ENCODE peak calls at places on chromosomes 16 and 17, in nine cellular contexts. R is heart right ventricle, C is right lobe of liver, Y is lower lobe of right lung, D is right atrium auricular region, S is tibial nerve, P is lower leg skin, E is cardiac muscle cell, V is fibroblast of lung. G is an unnamed sample.
A peak's percentile ranks its signal among the peaks of the same experiment; 100 is the strongest.

GRCh38 chr16:58636474-58636873 is 6.8 kb upstream of the CNOT1 start:
- DNase-seq in R (no peak), C (no peak), Y (no peak), D (no peak), S (no peak), P (no peak), E (no peak), V (no peak), G (no peak)

GRCh38 chr17:44362056-44362355 is 1.6 kb downstream of the FAM171A2 start:
- DNase-seq in R (no peak), C (no peak), Y (no peak), D (no peak), S (no peak), P (no peak), E (no peak), V (no peak), G (no peak)

GRCh38 chr16:64184156-64184555 is 937.7 kb downstream of the CDH11 start:
- DNase-seq in R (no peak), C (no peak), Y (no peak), D (no peak), S (no peak), P (no peak), E (no peak), V (no peak), G (no peak)

GRCh38 chr17:45013021-45013997 is 38.1 kb downstream of the DCAKD start:
- DNase-seq in R (peak; percentile 36), C (no peak), Y (no peak), D (peak; percentile 63), S (no peak), P (no peak), E (no peak), V (no peak), G (peak; percentile 3)

GRCh38 chr16:7025616-7026190 is 306.9 kb upstream of the RBFOX1 start:
- DNase-seq in R (peak; percentile 63), C (peak; percentile 65), Y (peak; percentile 71), D (no peak), S (peak; percentile 52), P (peak; percentile 33), E (peak; percentile 89), V (no peak), G (no peak)

GRCh38 chr16:85562102-85562786 is 50.9 kb upstream of the GSE1 start:
- DNase-seq in R (no peak), C (no peak), Y (no peak), D (no peak), S (no peak), P (no peak), E (no peak), V (no peak), G (no peak)

GRCh38 chr16:29742683-29743275 is 3.0 kb downstream of the C16orf54 start:
- DNase-seq in R (no peak), C (no peak), Y (no peak), D (no peak), S (no peak), P (no peak), E (no peak), V (no peak), G (no peak)

GRCh38 chr16:70349783-70350182 is 3.1 kb downstream of the DDX19A start:
- DNase-seq in R (no peak), C (no peak), Y (no peak), D (no peak), S (no peak), P (no peak), E (no peak), V (no peak), G (no peak)

GRCh38 chr17:17749025-17749772 is 67.9 kb downstream of the RAI1 start:
- DNase-seq in R (peak; percentile 51), C (no peak), Y (no peak), D (no peak), S (no peak), P (no peak), E (no peak), V (no peak), G (no peak)

GRCh38 chr17:41680426-41681040 is 8.2 kb upstream of the EIF1 start:
- DNase-seq in R (no peak), C (no peak), Y (no peak), D (no peak), S (no peak), P (no peak), E (no peak), V (no peak), G (no peak)

GRCh38 chr16:57999366-57999970 is 1.0 kb downstream of the ZNF319 start:
- DNase-seq in R (no peak), C (peak; percentile 7), Y (peak; percentile 44), D (no peak), S (no peak), P (no peak), E (no peak), V (peak; percentile 40), G (no peak)

GRCh38 chr16:88628512-88628974 is 9.8 kb upstream of the IL17C start:
- DNase-seq in R (peak; percentile 73), C (no peak), Y (no peak), D (no peak), S (no peak), P (no peak), E (peak; percentile 38), V (no peak), G (no peak)

GRCh38 chr17:68048996-68049395 is 13.5 kb downstream of the KPNA2 start:
- DNase-seq in R (no peak), C (no peak), Y (no peak), D (no peak), S (no peak), P (no peak), E (no peak), V (no peak), G (no peak)

GRCh38 chr17:39747745-39748144 is 10.0 kb downstream of the GRB7 start:
- DNase-seq in R (no peak), C (no peak), Y (peak; percentile 10), D (no peak), S (no peak), P (no peak), E (no peak), V (no peak), G (no peak)

GRCh38 chr17:39634384-39634871 is 2.5 kb upstream of the STARD3 start:
- DNase-seq in R (no peak), C (no peak), Y (no peak), D (no peak), S (no peak), P (no peak), E (peak; percentile 59), V (no peak), G (peak; percentile 28)

GRCh38 chr17:56653877-56654276 is 60.4 kb downstream of the NOG start:
- DNase-seq in R (no peak), C (no peak), Y (no peak), D (no peak), S (no peak), P (no peak), E (peak; percentile 77), V (peak; percentile 52), G (peak; percentile 23)

GRCh38 chr16:22183335-22183734 is 21.0 kb downstream of the SDR42E2 start:
- DNase-seq in R (no peak), C (no peak), Y (no peak), D (no peak), S (no peak), P (no peak), E (no peak), V (no peak), G (no peak)

GRCh38 chr17:64982139-64982802 is 63.0 kb upstream of the LRRC37A3 start:
- DNase-seq in R (no peak), C (no peak), Y (no peak), D (no peak), S (no peak), P (no peak), E (no peak), V (peak; percentile 40), G (no peak)

GRCh38 chr16:50534556-50534955 is 13.6 kb upstream of the NKD1 start:
- DNase-seq in R (no peak), C (no peak), Y (no peak), D (peak; percentile 46), S (no peak), P (no peak), E (no peak), V (no peak), G (no peak)

GRCh38 chr17:35743911-35744328 is 9.1 kb downstream of the GAS2L2 start:
- DNase-seq in R (no peak), C (no peak), Y (no peak), D (no peak), S (no peak), P (no peak), E (peak; percentile 72), V (peak; percentile 45), G (peak; percentile 27)

GRCh38 chr16:10113248-10113647 is 69.0 kb downstream of the GRIN2A start:
- DNase-seq in R (no peak), C (no peak), Y (no peak), D (no peak), S (no peak), P (no peak), E (no peak), V (no peak), G (no peak)
- H3K4me3 ChIP-seq in R (no peak overlapping the region), C (no peak overlapping the region), Y (no peak overlapping the region), D (no peak overlapping the region), S (no peak overlapping the region), P (no peak overlapping the region), E (no peak overlapping the region), V (no peak overlapping the region), G (no peak overlapping the region)

GRCh38 chr16:12215302-12216105 is 239.0 kb downstream of the SNX29 start:
- DNase-seq in R (no peak), C (no peak), Y (no peak), D (no peak), S (no peak), P (no peak), E (peak; percentile 23), V (no peak), G (no peak)
- TF ChIP-seq CTCF in R (peak; percentile 27), C (no peak), Y (no peak), D (no peak), S (no peak), P (no peak), E (peak; percentile 18), V (peak; percentile 31), G (peak; percentile 58)

DNA sequence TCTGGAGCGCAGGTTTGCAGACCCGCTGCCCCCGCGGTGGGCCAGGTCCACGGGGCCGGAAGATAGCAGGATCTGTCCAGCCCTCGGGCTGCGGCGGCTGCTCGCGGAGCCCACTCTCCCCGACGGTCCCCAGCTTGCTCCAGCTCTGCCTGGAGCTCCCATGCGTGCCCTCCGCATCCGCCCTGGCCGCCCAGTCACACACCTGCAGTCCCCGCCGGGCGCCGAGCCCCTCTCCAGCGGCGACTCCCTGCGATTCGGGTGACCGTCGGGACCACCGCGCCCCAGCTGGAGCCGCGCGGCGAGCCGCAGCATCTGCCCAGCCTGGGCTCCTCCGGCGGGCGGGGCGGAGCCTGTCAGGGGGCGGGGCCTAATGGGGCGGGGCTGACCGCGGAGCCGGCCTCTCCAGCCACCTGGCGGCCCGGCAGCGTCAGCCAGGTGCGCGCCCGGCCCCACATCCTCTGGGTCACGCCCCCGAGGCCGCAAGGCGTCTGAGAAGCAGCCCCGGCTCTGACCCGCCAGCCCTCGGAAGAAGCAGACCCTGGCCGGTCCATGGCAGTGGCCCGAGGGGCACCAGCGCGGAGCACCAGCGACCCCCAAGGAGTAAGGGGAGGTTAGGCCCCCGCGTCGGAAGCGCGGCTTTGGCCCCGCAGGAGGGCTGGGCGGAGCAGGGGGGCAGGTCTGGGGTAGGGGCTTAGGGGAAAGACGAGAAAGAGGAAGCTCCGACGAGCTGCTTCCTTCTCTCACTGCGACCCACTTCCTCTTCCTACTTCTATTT is at the start of gene PIK3R5:
- DNase-seq in R (peak; percentile 63), C (peak; percentile 65), Y (peak; percentile 81), D (no peak), S (no peak), P (no peak), E (peak; percentile 19), V (no peak), G (no peak)
- H3K4me3 ChIP-seq in R (peak within 1 kb of the TSS; percentile 42), C (peak within 1 kb of the TSS; percentile 49), Y (peak within 1 kb of the TSS; percentile 64), D (peak within 1 kb of the TSS; percentile 25), S (peak within 1 kb of the TSS; percentile 62), P (peak within 1 kb of the TSS; percentile 8), E (peak within 1 kb of the TSS; percentile 23), V (no peak within 1 kb of the TSS), G (no peak within 1 kb of the TSS)

GRCh38 chr16:76265434-76266045 is 11.7 kb upstream of the CNTNAP4 start:
- DNase-seq in R (no peak), C (no peak), Y (no peak), D (no peak), S (no peak), P (no peak), E (no peak), V (peak; percentile 0), G (peak; percentile 9)
- TF ChIP-seq CTCF in R (no peak), C (peak; percentile 57), Y (peak; percentile 39), D (no peak), S (no peak), P (no peak), E (peak; percentile 63), V (peak; percentile 75), G (peak; percentile 73)

G was measured in astrocyte of the cerebellum.